ENCODE peak calls at places on chromosome 11, in five cellular contexts. M, C, Q, T and V are unnamed samples. For H3K9me3, the result is how much of the 10 kb centered on the place peaks cover.

GRCh38 chr11:34585870-34586654 is 34.8 kb upstream of the EHF start:
- DNase-seq in M (no peak), C (peak), Q (no peak), T (no peak), V (no peak)

GRCh38 chr11:121159721-121160120 is 58.7 kb downstream of the TECTA start:
- DNase-seq in M (no peak), C (no peak), Q (no peak), T (no peak), V (no peak)

GRCh38 chr11:122197055-122197987 is 81.3 kb upstream of the BLID start:
- DNase-seq in M (no peak), C (no peak), Q (no peak), T (no peak), V (peak)

GRCh38 chr11:57649826-57650738 is at the start of gene YPEL4:
- DNase-seq in M (no peak), C (peak), Q (peak), T (peak), V (peak)

GRCh38 chr11:14232652-14233051 is 126.3 kb downstream of the RRAS2 start:
- DNase-seq in M (no peak), C (peak), Q (no peak), T (no peak), V (no peak)

GRCh38 chr11:103464420-103464819 is 355.2 kb downstream of the DYNC2H1 start:
- DNase-seq in M (no peak), C (no peak), Q (no peak), T (no peak), V (no peak)

GRCh38 chr11:16252373-16252772 is 104.0 kb downstream of the SOX6 start:
- DNase-seq in M (no peak), C (peak), Q (no peak), T (no peak), V (peak)

GRCh38 chr11:3949132-3949531 is 93.7 kb downstream of the STIM1 start:
- DNase-seq in M (no peak), C (no peak), Q (peak), T (no peak), V (no peak)

GRCh38 chr11:134640536-134640935 is 228.5 kb upstream of the B3GAT1 start:
- DNase-seq in M (no peak), C (no peak), Q (no peak), T (no peak), V (no peak)
- H3K9me3 ChIP-seq in M (under half), C (under half), Q (under half), T (under half), V (under half)

DNA sequence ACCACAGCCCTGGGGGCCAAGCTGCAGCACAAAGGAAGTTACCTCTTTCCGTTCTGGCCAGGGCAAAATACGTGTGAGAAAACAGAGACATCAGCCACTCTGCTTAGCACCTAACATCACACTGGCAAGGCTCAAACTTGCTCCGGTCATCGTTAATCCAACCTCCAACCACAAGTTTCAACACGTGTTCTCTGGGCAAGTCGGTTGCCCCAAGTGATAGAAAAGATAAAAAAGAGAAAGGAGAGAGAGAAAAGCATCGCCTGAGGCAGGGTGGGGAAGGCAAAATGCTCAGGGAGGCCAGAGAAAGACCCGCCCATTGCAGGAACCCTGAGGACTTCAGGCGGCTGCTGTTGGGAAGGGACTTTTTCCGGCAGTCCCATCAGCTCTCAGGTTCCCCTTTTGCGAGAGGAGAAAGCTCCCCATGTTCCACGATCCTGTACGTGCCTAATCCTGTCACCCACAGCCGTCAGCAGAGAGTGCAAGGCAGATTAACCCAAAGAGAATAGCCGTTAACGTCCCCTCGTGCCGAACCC is 18.5 kb upstream of the B4GALNT4 start:
- DNase-seq in M (no peak), C (no peak), Q (peak), T (no peak), V (no peak)
- H3K9me3 ChIP-seq in M (under half), C (under half), Q (under half), T (under half), V (under half)

DNA sequence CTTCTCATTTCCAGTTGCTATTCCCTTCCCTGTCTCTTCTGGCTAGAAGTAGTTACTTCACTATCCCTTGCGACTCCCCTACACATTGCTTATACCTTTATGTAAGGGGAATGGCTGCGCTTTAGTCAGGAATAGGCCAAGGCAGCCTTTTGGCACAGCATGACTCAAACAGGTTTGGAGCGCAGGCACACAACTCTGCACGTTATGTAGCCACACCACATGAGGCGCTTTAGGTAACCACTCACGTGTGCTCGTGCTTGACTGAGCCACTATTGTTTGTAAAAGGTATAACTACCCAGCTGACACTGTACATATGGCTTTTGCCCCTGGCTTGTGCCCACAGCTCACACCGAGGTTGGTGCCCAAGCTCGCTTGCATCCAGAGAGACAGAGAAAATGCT is 46.7 kb upstream of the LIPT2 start:
- DNase-seq in M (no peak), C (no peak), Q (no peak), T (no peak), V (no peak)
- H3K9me3 ChIP-seq in M (under half), C (under half), Q (under half), T (under half), V (under half)

DNA sequence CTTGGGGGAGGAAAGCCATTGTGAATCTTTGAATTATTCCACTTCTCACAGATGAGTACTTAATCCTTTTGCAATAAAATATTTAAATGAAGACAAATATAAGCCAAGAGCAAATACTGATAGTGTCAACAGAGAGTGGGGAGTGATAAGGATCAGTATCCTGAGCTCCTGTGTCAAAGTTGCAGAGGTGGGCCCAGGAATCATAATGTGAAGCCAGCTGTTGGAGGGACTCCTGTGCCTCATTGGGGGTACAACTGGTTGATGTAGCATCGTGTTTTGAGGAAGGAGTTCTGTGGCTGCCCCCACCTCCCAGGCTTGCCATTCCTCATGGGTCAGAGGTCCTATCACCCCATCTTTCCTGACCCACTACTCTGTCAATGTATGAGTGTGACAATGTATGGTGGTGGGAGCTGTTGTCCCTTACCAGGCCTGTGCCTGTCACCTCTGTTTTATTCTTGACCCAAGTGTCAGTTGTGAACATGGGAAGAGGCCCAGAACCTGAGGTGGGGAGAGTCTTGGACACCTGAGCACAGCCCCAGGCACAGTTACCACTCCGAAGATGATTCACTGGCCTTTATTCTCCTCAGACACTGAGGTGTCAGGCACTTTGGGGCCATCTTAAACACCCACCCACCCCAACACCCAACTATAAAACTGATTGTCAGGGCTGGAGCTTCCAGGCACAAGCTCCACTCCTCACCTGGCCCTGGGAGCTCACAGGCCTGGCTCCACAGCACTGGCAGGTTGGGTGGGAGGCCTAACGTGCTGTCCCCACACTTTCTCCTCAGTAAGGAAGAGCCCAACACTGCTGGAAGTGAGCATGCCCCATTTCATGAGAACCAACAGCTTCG is 38.4 kb downstream of the KCNQ1OT1 start:
- DNase-seq in M (no peak), C (no peak), Q (no peak), T (no peak), V (peak)
- H3K9me3 ChIP-seq in M (under half), C (under half), Q (under half), T (under half), V (under half)

DNA sequence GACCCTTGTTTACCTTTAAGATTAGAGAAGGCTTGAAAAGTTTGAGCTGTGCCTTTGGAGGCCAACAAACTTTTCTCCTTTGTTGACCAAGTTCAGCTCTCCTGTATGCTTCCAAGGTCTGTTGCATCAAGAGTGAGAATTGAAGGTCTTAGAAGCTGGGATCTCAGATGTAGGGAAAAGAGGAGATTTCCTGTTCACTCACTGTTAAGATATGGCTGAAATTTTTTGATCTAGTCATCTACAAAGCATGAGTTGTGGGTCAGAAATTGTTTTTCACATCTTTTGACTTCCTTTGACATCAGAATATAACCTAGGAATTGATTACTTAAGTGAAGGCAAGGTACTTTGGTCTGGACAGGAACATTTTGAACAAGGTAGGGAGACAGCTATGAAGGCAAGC is 12.1 kb downstream of the OR51B4 start:
- DNase-seq in M (no peak), C (no peak), Q (no peak), T (no peak), V (peak)
- H3K9me3 ChIP-seq in M (under half), C (under half), Q (under half), T (under half), V (under half)

DNA sequence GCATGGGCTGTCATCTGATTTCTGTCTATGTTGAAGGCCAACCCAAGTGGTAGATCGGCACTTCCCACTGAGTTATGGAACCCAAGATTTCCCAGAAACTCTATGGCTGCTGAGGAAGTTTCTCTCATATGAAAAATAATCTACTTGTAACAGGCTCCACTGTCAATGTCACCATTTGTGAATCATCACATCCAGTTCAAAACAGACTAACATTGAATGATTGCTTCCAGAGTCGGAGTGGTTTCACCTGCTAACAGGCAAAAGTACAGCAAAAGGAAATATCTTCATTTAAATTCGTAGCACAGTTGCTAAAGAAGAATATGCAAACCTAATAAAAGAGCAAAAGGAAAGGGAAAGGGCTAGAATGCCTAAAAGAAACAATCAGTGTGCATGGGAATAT is 12.8 kb downstream of the WT1 start:
- DNase-seq in M (no peak), C (no peak), Q (no peak), T (no peak), V (no peak)
- H3K9me3 ChIP-seq in M (under half), C (under half), Q (under half), T (under half), V (under half)

GRCh38 chr11:97990162-97990920 is 1030.4 kb upstream of the CNTN5 start:
- DNase-seq in M (no peak), C (no peak), Q (no peak), T (no peak), V (no peak)

GRCh38 chr11:97993565-97993964 is 1027.2 kb upstream of the CNTN5 start:
- DNase-seq in M (no peak), C (no peak), Q (no peak), T (no peak), V (no peak)

GRCh38 chr11:97996762-97997161 is 1024.0 kb upstream of the CNTN5 start:
- DNase-seq in M (no peak), C (no peak), Q (no peak), T (no peak), V (no peak)

GRCh38 chr11:97995874-97996273 is 1024.9 kb upstream of the CNTN5 start:
- DNase-seq in M (no peak), C (peak), Q (no peak), T (no peak), V (no peak)
- H3K9me3 ChIP-seq in M (under half), C (under half), Q (under half), T (under half), V (under half)

DNA sequence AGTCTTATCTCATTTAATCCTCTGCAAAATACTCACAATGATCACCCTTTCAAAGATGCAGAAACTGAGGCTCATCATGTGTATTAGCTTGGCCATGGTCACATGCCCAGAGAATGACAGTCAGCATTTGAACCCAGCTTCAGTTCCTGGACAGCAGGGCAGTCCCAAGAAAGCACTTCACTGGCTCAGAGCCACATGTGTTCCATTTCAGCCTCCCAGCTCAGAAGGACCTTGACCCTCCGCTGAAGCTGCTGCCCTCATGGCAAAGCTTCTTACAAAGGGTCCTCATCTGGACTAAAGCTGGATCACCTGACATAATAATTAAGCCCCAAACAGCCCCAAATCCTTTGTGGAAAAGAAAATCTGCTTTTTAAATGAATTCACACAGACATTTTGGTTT is 37.0 kb downstream of the TENM4 start:
- DNase-seq in M (no peak), C (no peak), Q (no peak), T (peak), V (no peak)
- H3K9me3 ChIP-seq in M (under half), C (under half), Q (under half), T (under half), V (under half)

DNA sequence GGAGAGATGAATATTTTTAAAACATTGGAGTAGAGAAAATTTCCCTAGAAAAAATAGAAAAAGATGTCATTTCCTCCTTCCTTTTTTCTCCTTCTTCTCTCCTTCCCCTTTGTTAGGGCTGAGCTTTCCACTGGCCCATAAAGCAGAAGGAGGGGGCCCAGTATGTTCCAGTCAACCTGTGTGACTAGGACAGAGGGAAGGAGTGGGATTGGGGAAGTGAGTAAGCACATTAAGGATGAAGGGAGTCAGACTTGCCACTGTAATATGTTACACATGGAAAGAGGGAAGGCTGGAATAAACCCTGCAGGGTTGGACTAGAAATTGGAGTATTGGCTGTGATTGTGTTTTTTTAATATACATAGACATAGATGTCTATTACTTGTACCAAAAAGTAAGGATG is 20.1 kb upstream of the SPINDOC start:
- DNase-seq in M (no peak), C (no peak), Q (no peak), T (no peak), V (no peak)
- H3K9me3 ChIP-seq in M (under half), C (under half), Q (under half), T (under half), V (under half)

DNA sequence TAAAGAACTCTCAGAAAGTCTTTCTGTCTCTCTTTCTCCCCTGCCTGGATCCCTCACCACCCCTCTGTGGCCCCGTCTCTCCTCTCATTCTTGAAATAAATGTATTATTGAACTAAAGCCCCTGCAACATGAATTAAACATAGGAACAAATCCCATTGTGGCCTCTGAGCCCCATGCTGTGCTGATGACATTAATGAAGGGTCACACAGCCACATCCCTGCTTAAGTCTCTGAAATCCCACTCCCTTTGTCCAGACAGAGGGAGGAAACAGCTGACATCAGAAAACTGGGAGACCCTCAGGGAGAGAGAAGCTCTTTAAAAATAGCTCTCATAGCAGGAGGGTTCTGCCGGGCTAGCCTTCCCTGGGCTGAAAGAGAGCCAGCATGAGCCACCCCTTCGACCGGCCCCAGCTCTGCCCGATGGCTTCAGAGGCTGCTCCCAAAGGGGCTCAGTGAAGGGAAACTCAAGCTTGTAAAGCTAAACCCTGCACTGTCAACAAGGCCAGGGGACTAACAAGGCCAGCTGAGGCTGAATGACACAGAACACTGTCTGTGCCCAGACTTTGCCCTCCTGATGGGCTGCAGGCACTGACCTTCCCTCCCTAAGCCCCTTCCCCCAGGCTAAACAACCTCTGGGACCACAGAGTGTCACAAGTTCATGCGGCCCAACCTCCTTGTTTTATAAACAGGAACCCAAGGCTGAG is 164.0 kb downstream of the CHST1 start:
- DNase-seq in M (no peak), C (peak), Q (no peak), T (no peak), V (no peak)
- H3K9me3 ChIP-seq in M (under half), C (under half), Q (under half), T (under half), V (under half)